ENCODE peak calls at places on chromosomes 1 and 21, in five cellular contexts. Q is fibroblast of lung, D is PC-3, O is RWPE1, M is heart left ventricle. A is an unnamed sample.

GRCh38 chr1:184860535-184860934 is 105.9 kb upstream of the EDEM3 start:
- DNase-seq in Q (no peak), D (no peak), M (no peak), O (no peak), A (no peak)

GRCh38 chr1:101291562-101292035 is 54.8 kb downstream of the S1PR1 start:
- DNase-seq in M (no peak), O (no peak), D (peak), Q (peak), A (peak)

GRCh38 chr1:40939320-40940059 is 40.0 kb upstream of the CTPS1 start:
- DNase-seq in Q (peak), O (no peak), M (no peak), D (no peak), A (peak)

GRCh38 chr1:3702990-3703728 is 49.1 kb upstream of the CCDC27 start:
- DNase-seq in O (no peak), M (no peak), Q (no peak), D (peak), A (no peak)

GRCh38 chr1:110482662-110483307 is 31.8 kb downstream of the PROK1 start:
- DNase-seq in O (no peak), Q (no peak), D (no peak), M (no peak), A (no peak)

GRCh38 chr1:165376041-165376810 is 19.7 kb upstream of the LMX1A start:
- DNase-seq in D (peak), M (peak), Q (peak), O (peak), A (peak)

GRCh38 chr1:41758490-41758889 is 160.2 kb downstream of the HIVEP3 start:
- DNase-seq in Q (peak), M (no peak), O (no peak), D (no peak), A (no peak)

GRCh38 chr1:234645474-234645953 is 35.5 kb upstream of the IRF2BP2 start:
- DNase-seq in Q (no peak), O (no peak), M (no peak), D (no peak), A (no peak)

GRCh38 chr1:21814241-21814918 is 2.3 kb downstream of the LDLRAD2 start:
- DNase-seq in D (no peak), O (no peak), Q (no peak), M (no peak), A (no peak)

GRCh38 chr1:169368406-169368769 is 393 bp downstream of the BLZF1 start:
- DNase-seq in M (no peak), D (peak), Q (no peak), O (peak), A (no peak)

GRCh38 chr1:17596651-17597509 is 57.4 kb downstream of the ARHGEF10L start:
- DNase-seq in O (no peak), Q (no peak), D (no peak), M (no peak), A (no peak)

GRCh38 chr1:17588048-17588781 is 48.7 kb downstream of the ARHGEF10L start:
- DNase-seq in Q (peak), M (peak), O (no peak), D (no peak), A (peak)

GRCh38 chr1:184367427-184368038 is 19.3 kb upstream of the C1orf21 start:
- DNase-seq in D (no peak), O (no peak), Q (no peak), M (no peak), A (no peak)

GRCh38 chr1:187038789-187039188 is 210.0 kb downstream of the PLA2G4A start:
- DNase-seq in M (no peak), D (peak), Q (peak), O (peak), A (no peak)

GRCh38 chr21:31340942-31341487 is 3.0 kb downstream of the TIAM1 start:
- DNase-seq in D (no peak), O (no peak), M (no peak), Q (no peak), A (no peak)

GRCh38 chr1:98325646-98326441 is 335.7 kb upstream of the SNX7 start:
- DNase-seq in D (peak), O (peak), Q (peak), M (peak), A (peak)

GRCh38 chr1:67674260-67675011 is 10.6 kb upstream of the GADD45A start:
- DNase-seq in M (peak), O (no peak), Q (peak), D (no peak), A (no peak)

GRCh38 chr1:4970532-4970931 is 316.1 kb downstream of the AJAP1 start:
- DNase-seq in Q (no peak), O (no peak), M (no peak), D (no peak), A (no peak)

GRCh38 chr1:117060441-117061317 is 553 bp downstream of the TTF2 start:
- DNase-seq in O (peak), Q (peak), D (peak), M (no peak), A (no peak)

GRCh38 chr1:201194046-201194445 is 3.4 kb downstream of the IGFN1 start:
- DNase-seq in D (no peak), O (no peak), M (no peak), Q (no peak), A (no peak)

GRCh38 chr1:78840447-78841251 is 165.9 kb downstream of the ADGRL4 start:
- DNase-seq in D (peak), M (peak), Q (peak), O (peak), A (no peak)

GRCh38 chr1:170665625-170666024 is 1.7 kb downstream of the PRRX1 start:
- DNase-seq in O (no peak), M (no peak), D (no peak), Q (no peak), A (no peak)

GRCh38 chr1:213457097-213457680 is 406.1 kb downstream of the RPS6KC1 start:
- DNase-seq in M (peak), Q (no peak), D (no peak), O (no peak), A (peak)

GRCh38 chr1:32874860-32875793 is 4.4 kb upstream of the FNDC5 start:
- DNase-seq in M (no peak), D (no peak), Q (no peak), O (no peak), A (no peak)

GRCh38 chr1:235984041-235984820 is 80.7 kb downstream of the NID1 start:
- DNase-seq in D (peak), O (peak), M (no peak), Q (peak), A (no peak)

GRCh38 chr1:77536813-77537212 is 145.6 kb downstream of the ZZZ3 start:
- DNase-seq in O (peak), M (no peak), Q (peak), D (peak), A (no peak)

GRCh38 chr1:45146833-45147232 is 59.6 kb downstream of the ZSWIM5 start:
- DNase-seq in O (no peak), M (no peak), Q (no peak), D (no peak), A (no peak)

GRCh38 chr1:60055336-60055735 is 18.2 kb downstream of the C1orf87 start:
- DNase-seq in D (peak), O (no peak), Q (peak), M (no peak), A (no peak)

GRCh38 chr1:151128800-151129199 is 17.6 kb downstream of the SEMA6C start:
- DNase-seq in O (no peak), Q (no peak), M (no peak), D (no peak), A (peak)

GRCh38 chr21:34801519-34802132 is 132.8 kb downstream of the CLIC6 start:
- DNase-seq in D (peak), M (no peak), O (no peak), Q (peak), A (no peak)
- H3K27ac ChIP-seq in D (no peak), M (no peak), O (peak), Q (peak), A (no peak)

DNA sequence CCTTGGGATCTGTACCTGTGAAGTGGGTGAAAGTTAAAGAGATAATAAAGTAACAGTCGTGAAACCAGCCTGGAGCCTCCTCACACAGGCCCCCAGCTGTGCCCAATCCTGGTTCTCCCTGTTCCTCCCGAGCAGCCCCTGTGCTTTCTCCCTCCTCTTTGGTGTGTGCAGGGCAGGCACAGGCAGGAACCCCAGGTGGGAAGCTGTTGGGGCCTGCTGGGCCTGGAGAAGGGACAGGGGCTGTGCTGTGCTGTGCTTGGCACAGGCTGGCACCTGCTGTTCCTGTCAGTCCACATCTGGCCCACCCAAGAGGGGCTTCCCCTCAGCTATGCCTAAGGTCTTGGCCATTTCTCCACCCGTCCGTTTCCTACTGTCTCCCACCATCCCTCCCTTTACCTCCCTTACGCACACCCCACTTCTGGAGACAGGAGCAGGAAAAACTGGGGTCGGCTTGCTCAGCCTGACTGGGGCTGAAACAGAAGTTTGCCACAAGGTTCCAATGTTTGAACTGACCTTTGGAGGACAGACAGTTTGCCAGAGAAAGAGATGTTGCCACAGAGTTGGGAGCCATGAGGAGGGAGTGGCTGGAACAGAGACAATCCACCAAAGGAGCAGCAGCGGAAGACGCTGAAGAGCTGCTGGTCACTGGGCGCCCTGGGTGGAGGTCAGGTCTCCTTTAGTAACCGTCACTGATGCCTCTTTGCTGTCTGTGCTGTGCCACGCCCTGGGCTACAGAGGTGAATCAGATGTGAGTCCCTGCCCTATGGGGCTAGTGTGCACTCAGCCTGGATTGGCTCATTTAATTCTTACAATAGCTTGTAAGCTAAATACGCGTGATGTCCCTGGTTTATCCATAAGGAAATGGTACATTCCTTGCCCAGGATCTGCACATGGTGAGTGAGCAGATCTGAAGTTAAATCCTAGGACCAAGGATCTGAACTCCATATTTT is 18.8 kb upstream of the ARTN start:
- DNase-seq in D (peak), O (peak), M (peak), Q (no peak), A (no peak)
- H3K27ac ChIP-seq in D (no peak), O (peak), M (no peak), Q (no peak), A (no peak)

DNA sequence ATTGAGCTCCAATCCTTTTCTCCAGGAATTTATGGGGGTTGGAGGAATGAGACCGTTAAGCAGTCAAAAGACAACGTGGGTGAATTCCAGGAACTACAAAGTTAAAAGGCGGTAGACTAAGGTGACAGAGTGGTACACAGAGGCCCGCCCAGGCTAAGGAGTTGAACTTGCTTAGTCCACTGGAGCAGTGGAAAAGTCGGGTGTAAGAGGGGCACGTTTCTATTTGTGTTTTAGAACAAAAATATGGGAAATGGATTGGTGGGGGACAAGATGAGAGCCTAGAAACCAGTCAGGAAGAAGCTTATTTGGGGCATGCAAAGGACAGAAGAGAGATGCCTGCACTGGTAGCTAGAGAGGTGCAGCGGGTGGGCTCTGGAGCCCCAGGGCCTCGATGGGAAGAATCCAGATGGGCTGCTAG is 1.2 kb upstream of the LIN9 start:
- DNase-seq in Q (no peak), O (no peak), D (no peak), M (no peak), A (no peak)
- H3K27ac ChIP-seq in Q (no peak), O (peak), D (no peak), M (peak), A (no peak)

DNA sequence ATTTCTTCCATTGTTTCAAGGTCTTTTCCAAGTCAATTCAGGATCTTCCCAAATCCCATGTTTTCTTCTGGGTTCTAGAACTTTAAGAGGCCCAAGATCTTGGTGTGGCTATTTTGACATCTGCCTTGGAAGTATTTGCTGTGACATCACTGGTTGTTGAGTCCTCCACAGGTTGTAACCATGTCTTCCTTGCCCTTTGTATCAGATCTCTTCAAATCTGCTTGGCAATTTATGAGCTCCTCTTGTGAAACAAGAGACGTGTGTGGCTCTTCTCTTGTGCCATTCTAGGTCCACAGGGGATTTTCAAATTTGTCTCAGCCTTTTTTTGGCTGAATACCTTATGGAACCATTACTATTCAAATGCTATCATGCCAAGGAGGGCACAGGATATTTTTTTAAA is 60.3 kb upstream of the KCNK2 start:
- DNase-seq in O (no peak), M (no peak), Q (peak), D (no peak), A (no peak)
- H3K27ac ChIP-seq in O (no peak), M (no peak), Q (peak), D (no peak), A (no peak)